ENCODE peak calls at places on chromosome 6, in nine cellular contexts. One of them, this sample, is unnamed.

GRCh38 chr6:5471637-5472430 is 210.5 kb downstream of the FARS2 start:
- DNase-seq in stromal cell of bone marrow: no peak
- DNase-seq in uterus: no peak
- DNase-seq in EL: no peak
- DNase-seq in GM23248: no peak
- DNase-seq in CD4-positive, alpha-beta T cell: no peak
- DNase-seq in H54: no peak
- DNase-seq in stimulated activated CD4-positive, alpha-beta T cell treated with anti-CD3 and anti-CD28 coated beads, Interleukin-15, amount 100 ng/mL, for 24 hours: no peak
- DNase-seq in stimulated activated CD8-positive, alpha-beta memory T cell treated with anti-CD3 and anti-CD28 coated beads, Interleukin-12 subunit alpha, Interleukin-12 subunit beta, amount 100 ng/mL, for 1 hour: no peak
- DNase-seq in this sample: no peak

GRCh38 chr6:132749111-132749510 is 8.6 kb downstream of the VNN2 start:
- DNase-seq in stromal cell of bone marrow: no peak
- DNase-seq in uterus: no peak
- DNase-seq in EL: no peak
- DNase-seq in GM23248: peak; percentile 36
- DNase-seq in CD4-positive, alpha-beta T cell: no peak
- DNase-seq in H54: no peak
- DNase-seq in stimulated activated CD4-positive, alpha-beta T cell treated with anti-CD3 and anti-CD28 coated beads, Interleukin-15, amount 100 ng/mL, for 24 hours: no peak
- DNase-seq in stimulated activated CD8-positive, alpha-beta memory T cell treated with anti-CD3 and anti-CD28 coated beads, Interleukin-12 subunit alpha, Interleukin-12 subunit beta, amount 100 ng/mL, for 1 hour: no peak
- DNase-seq in this sample: no peak

GRCh38 chr6:120604510-120604909 is 729.8 kb downstream of the TBC1D32 start:
- DNase-seq in stromal cell of bone marrow: no peak
- DNase-seq in uterus: no peak
- DNase-seq in EL: no peak
- DNase-seq in GM23248: no peak
- DNase-seq in CD4-positive, alpha-beta T cell: no peak
- DNase-seq in H54: no peak
- DNase-seq in stimulated activated CD4-positive, alpha-beta T cell treated with anti-CD3 and anti-CD28 coated beads, Interleukin-15, amount 100 ng/mL, for 24 hours: no peak
- DNase-seq in stimulated activated CD8-positive, alpha-beta memory T cell treated with anti-CD3 and anti-CD28 coated beads, Interleukin-12 subunit alpha, Interleukin-12 subunit beta, amount 100 ng/mL, for 1 hour: no peak
- DNase-seq in this sample: no peak

GRCh38 chr6:169921853-169922779 is 170.7 kb downstream of the ERMARD start:
- DNase-seq in stromal cell of bone marrow: no peak
- DNase-seq in uterus: no peak
- DNase-seq in EL: no peak
- DNase-seq in GM23248: no peak
- DNase-seq in CD4-positive, alpha-beta T cell: no peak
- DNase-seq in H54: no peak
- DNase-seq in stimulated activated CD4-positive, alpha-beta T cell treated with anti-CD3 and anti-CD28 coated beads, Interleukin-15, amount 100 ng/mL, for 24 hours: peak; percentile 59
- DNase-seq in stimulated activated CD8-positive, alpha-beta memory T cell treated with anti-CD3 and anti-CD28 coated beads, Interleukin-12 subunit alpha, Interleukin-12 subunit beta, amount 100 ng/mL, for 1 hour: no peak
- DNase-seq in this sample: no peak

GRCh38 chr6:164247106-164247505 is 832.6 kb downstream of the QKI start:
- DNase-seq in stromal cell of bone marrow: peak; percentile 23
- DNase-seq in uterus: no peak
- DNase-seq in EL: peak; percentile 60
- DNase-seq in GM23248: peak; percentile 72
- DNase-seq in CD4-positive, alpha-beta T cell: no peak
- DNase-seq in H54: no peak
- DNase-seq in stimulated activated CD4-positive, alpha-beta T cell treated with anti-CD3 and anti-CD28 coated beads, Interleukin-15, amount 100 ng/mL, for 24 hours: no peak
- DNase-seq in stimulated activated CD8-positive, alpha-beta memory T cell treated with anti-CD3 and anti-CD28 coated beads, Interleukin-12 subunit alpha, Interleukin-12 subunit beta, amount 100 ng/mL, for 1 hour: no peak
- DNase-seq in this sample: no peak

GRCh38 chr6:11634110-11634509 is 96.6 kb downstream of the TMEM170B start:
- DNase-seq in stromal cell of bone marrow: no peak
- DNase-seq in uterus: no peak
- DNase-seq in EL: no peak
- DNase-seq in GM23248: no peak
- DNase-seq in CD4-positive, alpha-beta T cell: no peak
- DNase-seq in H54: no peak
- DNase-seq in stimulated activated CD4-positive, alpha-beta T cell treated with anti-CD3 and anti-CD28 coated beads, Interleukin-15, amount 100 ng/mL, for 24 hours: no peak
- DNase-seq in stimulated activated CD8-positive, alpha-beta memory T cell treated with anti-CD3 and anti-CD28 coated beads, Interleukin-12 subunit alpha, Interleukin-12 subunit beta, amount 100 ng/mL, for 1 hour: no peak
- DNase-seq in this sample: no peak

GRCh38 chr6:117483645-117484016 is 1.2 kb downstream of the DCBLD1 start:
- DNase-seq in stromal cell of bone marrow: no peak
- DNase-seq in uterus: no peak
- DNase-seq in EL: peak; percentile 50
- DNase-seq in GM23248: peak; percentile 64
- DNase-seq in CD4-positive, alpha-beta T cell: no peak
- DNase-seq in H54: peak; percentile 19
- DNase-seq in stimulated activated CD4-positive, alpha-beta T cell treated with anti-CD3 and anti-CD28 coated beads, Interleukin-15, amount 100 ng/mL, for 24 hours: peak; percentile 5
- DNase-seq in stimulated activated CD8-positive, alpha-beta memory T cell treated with anti-CD3 and anti-CD28 coated beads, Interleukin-12 subunit alpha, Interleukin-12 subunit beta, amount 100 ng/mL, for 1 hour: no peak
- DNase-seq in this sample: no peak

GRCh38 chr6:37620519-37620918 is 77.2 kb downstream of the MDGA1 start:
- DNase-seq in stromal cell of bone marrow: no peak
- DNase-seq in uterus: no peak
- DNase-seq in EL: no peak
- DNase-seq in GM23248: no peak
- DNase-seq in CD4-positive, alpha-beta T cell: no peak
- DNase-seq in H54: no peak
- DNase-seq in stimulated activated CD4-positive, alpha-beta T cell treated with anti-CD3 and anti-CD28 coated beads, Interleukin-15, amount 100 ng/mL, for 24 hours: no peak
- DNase-seq in stimulated activated CD8-positive, alpha-beta memory T cell treated with anti-CD3 and anti-CD28 coated beads, Interleukin-12 subunit alpha, Interleukin-12 subunit beta, amount 100 ng/mL, for 1 hour: no peak
- DNase-seq in this sample: no peak

GRCh38 chr6:64013061-64013410 is 377.4 kb downstream of the PHF3 start:
- DNase-seq in stromal cell of bone marrow: no peak
- DNase-seq in uterus: no peak
- DNase-seq in EL: no peak
- DNase-seq in GM23248: no peak
- DNase-seq in CD4-positive, alpha-beta T cell: no peak
- DNase-seq in H54: no peak
- DNase-seq in stimulated activated CD4-positive, alpha-beta T cell treated with anti-CD3 and anti-CD28 coated beads, Interleukin-15, amount 100 ng/mL, for 24 hours: no peak
- DNase-seq in stimulated activated CD8-positive, alpha-beta memory T cell treated with anti-CD3 and anti-CD28 coated beads, Interleukin-12 subunit alpha, Interleukin-12 subunit beta, amount 100 ng/mL, for 1 hour: no peak
- DNase-seq in this sample: no peak

GRCh38 chr6:36636283-36636682 is 42.1 kb downstream of the SRSF3 start:
- DNase-seq in stromal cell of bone marrow: no peak
- DNase-seq in uterus: no peak
- DNase-seq in EL: no peak
- DNase-seq in GM23248: no peak
- DNase-seq in CD4-positive, alpha-beta T cell: no peak
- DNase-seq in H54: no peak
- DNase-seq in stimulated activated CD4-positive, alpha-beta T cell treated with anti-CD3 and anti-CD28 coated beads, Interleukin-15, amount 100 ng/mL, for 24 hours: no peak
- DNase-seq in stimulated activated CD8-positive, alpha-beta memory T cell treated with anti-CD3 and anti-CD28 coated beads, Interleukin-12 subunit alpha, Interleukin-12 subunit beta, amount 100 ng/mL, for 1 hour: no peak
- DNase-seq in this sample: no peak

GRCh38 chr6:142531727-142532126 is 229.9 kb downstream of the ADGRG6 start:
- DNase-seq in stromal cell of bone marrow: no peak
- DNase-seq in uterus: no peak
- DNase-seq in EL: peak; percentile 74
- DNase-seq in GM23248: no peak
- DNase-seq in CD4-positive, alpha-beta T cell: no peak
- DNase-seq in H54: no peak
- DNase-seq in stimulated activated CD4-positive, alpha-beta T cell treated with anti-CD3 and anti-CD28 coated beads, Interleukin-15, amount 100 ng/mL, for 24 hours: no peak
- DNase-seq in stimulated activated CD8-positive, alpha-beta memory T cell treated with anti-CD3 and anti-CD28 coated beads, Interleukin-12 subunit alpha, Interleukin-12 subunit beta, amount 100 ng/mL, for 1 hour: no peak
- DNase-seq in this sample: no peak

GRCh38 chr6:161788531-161788930 is 514.7 kb upstream of the AGPAT4 start:
- DNase-seq in stromal cell of bone marrow: no peak
- DNase-seq in uterus: no peak
- DNase-seq in EL: no peak
- DNase-seq in GM23248: no peak
- DNase-seq in CD4-positive, alpha-beta T cell: no peak
- DNase-seq in H54: no peak
- DNase-seq in stimulated activated CD4-positive, alpha-beta T cell treated with anti-CD3 and anti-CD28 coated beads, Interleukin-15, amount 100 ng/mL, for 24 hours: no peak
- DNase-seq in stimulated activated CD8-positive, alpha-beta memory T cell treated with anti-CD3 and anti-CD28 coated beads, Interleukin-12 subunit alpha, Interleukin-12 subunit beta, amount 100 ng/mL, for 1 hour: no peak
- DNase-seq in this sample: no peak

GRCh38 chr6:41937472-41937871 is 4.1 kb downstream of the CCND3 start:
- DNase-seq in stromal cell of bone marrow: no peak
- DNase-seq in uterus: no peak
- DNase-seq in EL: no peak
- DNase-seq in GM23248: no peak
- DNase-seq in CD4-positive, alpha-beta T cell: no peak
- DNase-seq in H54: no peak
- DNase-seq in stimulated activated CD4-positive, alpha-beta T cell treated with anti-CD3 and anti-CD28 coated beads, Interleukin-15, amount 100 ng/mL, for 24 hours: no peak
- DNase-seq in stimulated activated CD8-positive, alpha-beta memory T cell treated with anti-CD3 and anti-CD28 coated beads, Interleukin-12 subunit alpha, Interleukin-12 subunit beta, amount 100 ng/mL, for 1 hour: no peak
- DNase-seq in this sample: no peak

GRCh38 chr6:37800904-37801669 is 18.4 kb upstream of the ZFAND3 start:
- DNase-seq in stromal cell of bone marrow: no peak
- DNase-seq in uterus: no peak
- DNase-seq in EL: no peak
- DNase-seq in GM23248: no peak
- DNase-seq in CD4-positive, alpha-beta T cell: no peak
- DNase-seq in H54: no peak
- DNase-seq in stimulated activated CD4-positive, alpha-beta T cell treated with anti-CD3 and anti-CD28 coated beads, Interleukin-15, amount 100 ng/mL, for 24 hours: no peak
- DNase-seq in stimulated activated CD8-positive, alpha-beta memory T cell treated with anti-CD3 and anti-CD28 coated beads, Interleukin-12 subunit alpha, Interleukin-12 subunit beta, amount 100 ng/mL, for 1 hour: no peak
- DNase-seq in this sample: no peak

GRCh38 chr6:166317261-166318212 is 9.3 kb upstream of the PRR18 start:
- DNase-seq in stromal cell of bone marrow: no peak
- DNase-seq in uterus: no peak
- DNase-seq in EL: no peak
- DNase-seq in GM23248: no peak
- DNase-seq in CD4-positive, alpha-beta T cell: no peak
- DNase-seq in H54: no peak
- DNase-seq in stimulated activated CD4-positive, alpha-beta T cell treated with anti-CD3 and anti-CD28 coated beads, Interleukin-15, amount 100 ng/mL, for 24 hours: no peak
- DNase-seq in stimulated activated CD8-positive, alpha-beta memory T cell treated with anti-CD3 and anti-CD28 coated beads, Interleukin-12 subunit alpha, Interleukin-12 subunit beta, amount 100 ng/mL, for 1 hour: no peak
- DNase-seq in this sample: no peak

GRCh38 chr6:113142775-113143174 is 714.4 kb upstream of the MARCKS start:
- DNase-seq in stromal cell of bone marrow: no peak
- DNase-seq in uterus: no peak
- DNase-seq in EL: no peak
- DNase-seq in GM23248: no peak
- DNase-seq in CD4-positive, alpha-beta T cell: no peak
- DNase-seq in H54: no peak
- DNase-seq in stimulated activated CD4-positive, alpha-beta T cell treated with anti-CD3 and anti-CD28 coated beads, Interleukin-15, amount 100 ng/mL, for 24 hours: no peak
- DNase-seq in stimulated activated CD8-positive, alpha-beta memory T cell treated with anti-CD3 and anti-CD28 coated beads, Interleukin-12 subunit alpha, Interleukin-12 subunit beta, amount 100 ng/mL, for 1 hour: no peak
- DNase-seq in this sample: no peak

GRCh38 chr6:70889270-70889669 is 67.6 kb downstream of the B3GAT2 start:
- DNase-seq in stromal cell of bone marrow: no peak
- DNase-seq in uterus: no peak
- DNase-seq in EL: no peak
- DNase-seq in GM23248: no peak
- DNase-seq in CD4-positive, alpha-beta T cell: no peak
- DNase-seq in H54: no peak
- DNase-seq in stimulated activated CD4-positive, alpha-beta T cell treated with anti-CD3 and anti-CD28 coated beads, Interleukin-15, amount 100 ng/mL, for 24 hours: no peak
- DNase-seq in stimulated activated CD8-positive, alpha-beta memory T cell treated with anti-CD3 and anti-CD28 coated beads, Interleukin-12 subunit alpha, Interleukin-12 subunit beta, amount 100 ng/mL, for 1 hour: no peak
- DNase-seq in this sample: no peak

GRCh38 chr6:133559926-133560325 is 318.8 kb downstream of the EYA4 start:
- DNase-seq in stromal cell of bone marrow: no peak
- DNase-seq in uterus: no peak
- DNase-seq in EL: no peak
- DNase-seq in GM23248: no peak
- DNase-seq in CD4-positive, alpha-beta T cell: no peak
- DNase-seq in H54: no peak
- DNase-seq in stimulated activated CD4-positive, alpha-beta T cell treated with anti-CD3 and anti-CD28 coated beads, Interleukin-15, amount 100 ng/mL, for 24 hours: no peak
- DNase-seq in stimulated activated CD8-positive, alpha-beta memory T cell treated with anti-CD3 and anti-CD28 coated beads, Interleukin-12 subunit alpha, Interleukin-12 subunit beta, amount 100 ng/mL, for 1 hour: no peak
- DNase-seq in this sample: no peak